ENCODE peak calls at places on chromosomes 4 and X, in nine cellular contexts. S is lower lobe of right lung, F is neural crest cell, R is foreskin keratinocyte, K is astrocyte of the spinal cord, M is heart right ventricle, H is GM06990, P is ascending aorta, D is epithelial cell of esophagus. T is an unnamed sample.

GRCh38 chr4:110119880-110120279 is 78.5 kb downstream of the ELOVL6 start:
- DNase-seq in S (no peak), H (no peak), D (peak), R (peak), P (no peak), M (no peak), K (peak), F (no peak), T (no peak)

GRCh38 chrX:107715331-107716044 is 60.1 kb downstream of the TSC22D3 start:
- DNase-seq in D (peak), R (no peak), S (peak), P (peak), M (no peak), K (no peak), H (no peak), F (no peak), T (no peak)

GRCh38 chr4:6799091-6799490 is 16.6 kb downstream of the KIAA0232 start:
- DNase-seq in R (no peak), H (no peak), K (no peak), F (no peak), D (no peak), S (no peak), P (no peak), M (no peak), T (no peak)

GRCh38 chr4:3677671-3678070 is 88.5 kb upstream of the ADRA2C start:
- DNase-seq in S (peak), M (no peak), F (no peak), K (no peak), H (no peak), D (no peak), R (no peak), P (no peak), T (no peak)

GRCh38 chr4:123229326-123229725 is 167.3 kb upstream of the SPRY1 start:
- DNase-seq in M (no peak), K (no peak), H (no peak), D (no peak), P (no peak), F (no peak), S (no peak), R (no peak), T (no peak)

GRCh38 chr4:147479817-147480216 is 1.1 kb upstream of the EDNRA start:
- DNase-seq in M (peak), R (no peak), F (no peak), H (no peak), K (peak), P (peak), S (no peak), D (peak), T (no peak)

GRCh38 chr4:86178216-86178615 is 181.6 kb downstream of the MAPK10 start:
- DNase-seq in D (no peak), F (no peak), P (no peak), M (no peak), K (no peak), S (no peak), H (no peak), R (no peak), T (no peak)

GRCh38 chr4:98617358-98618047 is 40.9 kb downstream of the TSPAN5 start:
- DNase-seq in M (no peak), P (no peak), R (no peak), H (no peak), S (no peak), K (no peak), F (no peak), D (no peak), T (no peak)

GRCh38 chr4:118224239-118224829 is 128.5 kb downstream of the PRSS12 start:
- DNase-seq in P (no peak), R (peak), H (no peak), D (peak), M (no peak), F (no peak), K (peak), S (no peak), T (no peak)

GRCh38 chr4:186500721-186501304 is 54.6 kb downstream of the MTNR1A start:
- DNase-seq in H (no peak), P (no peak), R (no peak), F (no peak), M (no peak), D (no peak), K (peak), S (no peak), T (no peak)

GRCh38 chr4:152073738-152074137 is 312.9 kb upstream of the GATB start:
- DNase-seq in K (peak), R (no peak), D (peak), F (no peak), M (peak), S (peak), P (no peak), H (no peak), T (no peak)

GRCh38 chrX:151975228-151975593 is 735 bp upstream of the GABRE start:
- DNase-seq in M (no peak), P (no peak), D (no peak), S (no peak), R (no peak), H (no peak), F (no peak), K (no peak), T (no peak)

GRCh38 chr4:139509727-139510410 is 46.1 kb downstream of the SETD7 start:
- DNase-seq in S (no peak), M (peak), P (no peak), R (no peak), F (no peak), K (no peak), D (peak), H (no peak), T (no peak)

GRCh38 chr4:152257601-152258066 is 278.3 kb downstream of the FBXW7 start:
- DNase-seq in F (no peak), K (no peak), H (no peak), R (no peak), S (no peak), M (no peak), P (no peak), D (peak), T (no peak)

GRCh38 chr4:150367326-150367725 is 214.6 kb upstream of the MAB21L2 start:
- DNase-seq in D (no peak), F (no peak), S (no peak), H (no peak), R (no peak), K (no peak), M (no peak), P (no peak), T (no peak)

GRCh38 chrX:129981752-129982299 is 609 bp upstream of the BCORL1 start:
- DNase-seq in F (no peak), R (no peak), K (no peak), M (no peak), P (peak), H (no peak), S (no peak), D (no peak), T (no peak)

GRCh38 chr4:183342541-183343533 is 20.6 kb upstream of the CLDN24 start:
- DNase-seq in M (no peak), K (no peak), D (no peak), P (no peak), S (no peak), R (no peak), H (no peak), F (no peak), T (no peak)

GRCh38 chrX:153396320-153397195 is 4.6 kb downstream of the PNMA6E start:
- DNase-seq in S (no peak), P (no peak), H (no peak), R (no peak), M (no peak), D (no peak), K (no peak), F (no peak), T (no peak)

GRCh38 chr4:4533461-4534169 is 8.2 kb downstream of the STX18 start:
- DNase-seq in M (no peak), K (no peak), S (no peak), R (no peak), D (peak), P (no peak), F (no peak), H (no peak), T (no peak)

GRCh38 chrX:11416600-11416999 is 123.4 kb downstream of the AMELX start:
- DNase-seq in R (peak), P (no peak), H (no peak), F (no peak), S (no peak), D (peak), M (no peak), K (no peak), T (no peak)

GRCh38 chr4:128707864-128708263 is 101.6 kb upstream of the JADE1 start:
- DNase-seq in P (no peak), H (no peak), R (peak), K (no peak), S (no peak), D (peak), M (no peak), F (no peak), T (no peak)

GRCh38 chr4:6263541-6264540 is 5.8 kb upstream of the WFS1 start:
- DNase-seq in P (no peak), S (peak), H (no peak), R (no peak), F (no peak), D (peak), K (peak), M (peak), T (no peak)

GRCh38 chrX:68571292-68572256 is 72.7 kb downstream of the YIPF6 start:
- DNase-seq in R (peak), P (no peak), K (peak), F (no peak), H (peak), M (no peak), S (no peak), D (peak), T (no peak)

GRCh38 chr4:173528378-173529321 is 1.4 kb downstream of the HAND2 start:
- DNase-seq in P (peak), R (no peak), D (no peak), F (no peak), S (no peak), K (no peak), H (no peak), M (no peak), T (no peak)

GRCh38 chrX:13029341-13029740 is 15.1 kb downstream of the FAM9C start:
- DNase-seq in F (no peak), P (no peak), R (no peak), D (peak), S (no peak), H (no peak), K (peak), M (peak), T (no peak)

GRCh38 chrX:136710324-136710951 is 62.5 kb downstream of the CD40LG start:
- DNase-seq in M (no peak), K (peak), H (no peak), R (peak), P (no peak), S (no peak), D (peak), F (no peak), T (no peak)

GRCh38 chr4:80073362-80074008 is 456 bp upstream of the ANTXR2 start:
- DNase-seq in D (no peak), F (no peak), P (no peak), S (no peak), H (peak), R (no peak), K (no peak), M (no peak), T (no peak)

GRCh38 chr4:66294626-66295025 is 624.3 kb upstream of the EPHA5 start:
- DNase-seq in P (no peak), K (peak), F (no peak), H (no peak), M (no peak), R (peak), D (peak), S (no peak), T (no peak)

GRCh38 chrX:67555578-67556203 is 11.9 kb downstream of the AR start:
- DNase-seq in P (no peak), K (peak), D (peak), S (peak), H (no peak), M (peak), F (no peak), R (no peak), T (no peak)

GRCh38 chr4:163988391-163988790 is 493.9 kb downstream of the TMA16 start:
- DNase-seq in H (no peak), S (no peak), M (no peak), R (no peak), P (no peak), D (no peak), K (no peak), F (no peak), T (no peak)

GRCh38 chr4:5399790-5400421 is 308.5 kb downstream of the EVC2 start:
- DNase-seq in S (no peak), R (no peak), H (no peak), K (peak), P (no peak), F (peak), M (no peak), D (peak), T (peak)

GRCh38 chrX:102835504-102836146 is 101.4 kb upstream of the RAB40AL start:
- DNase-seq in D (peak), P (no peak), H (no peak), R (no peak), S (no peak), F (no peak), K (peak), M (no peak), T (no peak)

GRCh38 chr4:119026662-119027444 is 108.8 kb upstream of the MYOZ2 start:
- DNase-seq in K (no peak), S (no peak), F (no peak), R (no peak), D (no peak), P (no peak), H (no peak), M (peak), T (no peak)

GRCh38 chr4:20687894-20688293 is 12.4 kb upstream of the PACRGL start:
- DNase-seq in R (peak), D (peak), H (no peak), F (no peak), M (no peak), S (no peak), K (peak), P (no peak), T (no peak)

GRCh38 chrX:48971325-48972213 is at the start of gene KCND1:
- DNase-seq in K (peak), R (no peak), D (peak), H (no peak), S (no peak), M (peak), P (peak), F (no peak), T (peak)

GRCh38 chrX:123860983-123861382 is 1.1 kb downstream of the XIAP start:
- DNase-seq in R (no peak), F (no peak), D (peak), K (peak), S (no peak), H (no peak), M (no peak), P (no peak), T (no peak)

GRCh38 chrX:136906921-136907510 is 26.5 kb upstream of the RBMX start:
- DNase-seq in R (no peak), H (no peak), M (no peak), S (no peak), K (no peak), P (no peak), D (no peak), F (no peak), T (no peak)

GRCh38 chrX:131277543-131278115 is 11.5 kb downstream of the IGSF1 start:
- DNase-seq in D (no peak), P (no peak), M (no peak), S (no peak), H (no peak), K (no peak), F (no peak), R (no peak), T (no peak)

GRCh38 chr4:94304365-94304971 is 38.2 kb downstream of the HPGDS start:
- DNase-seq in F (peak), P (no peak), S (no peak), M (no peak), D (peak), K (peak), H (no peak), R (no peak), T (no peak)

GRCh38 chrX:386239-386767 is 404 bp downstream of the PPP2R3B start:
- DNase-seq in R (no peak), S (no peak), P (no peak), F (no peak), M (no peak), H (peak), K (no peak), D (no peak), T (no peak)

DNA sequence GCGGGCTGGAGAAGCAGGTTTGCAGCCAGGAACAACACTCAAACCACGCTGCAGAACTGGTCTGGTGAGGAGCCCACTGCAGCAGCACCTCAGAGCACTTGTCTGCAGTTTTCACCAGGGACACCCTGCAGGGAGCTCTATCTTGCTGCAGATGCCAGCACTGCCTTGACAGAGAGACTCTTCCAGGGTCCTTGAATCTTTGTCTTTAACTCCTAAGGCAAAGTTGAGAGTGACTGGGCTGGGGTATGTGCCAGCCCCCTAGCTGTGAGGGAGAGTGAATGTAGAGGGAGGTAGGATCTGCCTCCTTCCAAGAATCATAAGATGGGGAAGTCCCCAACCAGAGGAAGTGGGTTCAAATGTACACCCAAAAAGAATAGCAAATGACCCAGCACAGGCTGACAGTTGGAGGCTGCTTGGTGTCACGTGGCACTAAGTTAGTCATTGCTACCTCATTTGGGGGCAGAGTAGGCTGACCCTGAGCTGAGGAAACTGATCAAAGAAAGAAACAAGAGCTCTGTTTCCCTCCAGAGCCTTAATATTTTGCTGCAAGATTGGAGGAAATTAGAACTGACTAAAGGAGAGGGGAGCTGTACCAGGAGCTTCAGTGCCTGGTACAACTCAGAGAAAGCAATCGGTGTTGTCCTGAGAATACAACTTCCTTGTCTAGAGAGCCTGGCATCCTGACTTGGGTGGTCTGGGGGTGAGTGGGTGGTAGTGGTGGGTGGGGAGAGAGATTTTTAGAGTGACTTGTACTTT is 28.2 kb upstream of the HUWE1 start:
- DNase-seq in P (no peak), M (no peak), H (peak), D (peak), F (no peak), S (peak), K (peak), R (peak), T (no peak)
- TF ChIP-seq CTCF in P (no peak), M (no peak), H (peak), D (peak), F (no peak), S (no peak), K (no peak), R (peak), T (no peak)

GRCh38 chr4:26108024-26108423 is 194.0 kb downstream of the SMIM20 start:
- DNase-seq in R (no peak), K (no peak), D (no peak), F (no peak), H (no peak), M (no peak), S (no peak), P (no peak), T (no peak)
- TF ChIP-seq CTCF in R (no peak), K (no peak), D (no peak), F (no peak), H (no peak), M (no peak), S (no peak), P (no peak), T (no peak)

DNA sequence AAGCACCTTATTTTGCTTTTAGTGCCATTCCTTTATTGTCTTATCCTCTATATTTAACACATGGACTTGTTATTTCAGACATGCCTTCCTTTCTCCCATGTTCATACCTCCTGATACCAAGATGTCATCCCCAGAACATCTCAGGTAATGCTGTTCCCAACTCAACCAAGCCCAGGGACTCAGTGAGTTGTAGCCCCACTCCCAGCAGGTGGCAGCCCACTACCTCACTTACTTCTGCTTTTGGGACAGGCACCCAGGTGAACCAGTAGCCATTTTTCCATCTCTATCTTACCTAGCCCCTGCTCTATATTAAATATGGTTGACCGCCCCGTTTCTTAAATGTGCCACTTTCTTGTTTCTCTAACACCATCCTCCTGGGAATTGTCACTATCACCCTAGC is 199.0 kb downstream of the DCHS2 start:
- DNase-seq in D (no peak), K (no peak), R (no peak), H (no peak), P (no peak), S (no peak), M (no peak), F (no peak), T (no peak)
- TF ChIP-seq CTCF in D (no peak), K (no peak), R (peak), H (peak), P (no peak), S (no peak), M (no peak), F (no peak), T (no peak)

GRCh38 chrX:53280703-53281320 is 572 bp downstream of the IQSEC2 start:
- DNase-seq in H (no peak), R (no peak), S (no peak), P (peak), D (peak), M (peak), K (peak), F (no peak), T (no peak)

GRCh38 chrX:53281321-53281822 is at the start of gene IQSEC2:
- DNase-seq in D (peak), R (no peak), K (peak), S (peak), F (no peak), H (no peak), M (peak), P (peak), T (no peak)

GRCh38 chrX:53282313-53282712 is 929 bp upstream of the IQSEC2 start:
- DNase-seq in D (no peak), S (no peak), M (no peak), F (no peak), P (peak), R (no peak), K (peak), H (no peak), T (no peak)

GRCh38 chrX:53280316-53280702 is 1.1 kb downstream of the IQSEC2 start:
- DNase-seq in F (no peak), P (no peak), S (no peak), D (no peak), R (no peak), K (no peak), H (no peak), M (no peak), T (no peak)

GRCh38 chrX:53279296-53280237 is 1.8 kb downstream of the IQSEC2 start:
- DNase-seq in M (no peak), H (no peak), F (no peak), K (no peak), R (no peak), D (no peak), P (peak), S (no peak), T (no peak)
- TF ChIP-seq CTCF in M (no peak), H (peak), F (no peak), K (peak), R (peak), D (no peak), P (no peak), S (no peak), T (no peak)

GRCh38 chrX:40542208-40542607 is 38.6 kb upstream of the ATP6AP2 start:
- DNase-seq in M (no peak), S (no peak), R (no peak), K (no peak), F (no peak), H (no peak), D (no peak), P (no peak), T (no peak)
- TF ChIP-seq CTCF in M (no peak), S (no peak), R (peak), K (no peak), F (no peak), H (peak), D (no peak), P (no peak), T (no peak)